ENCODE peak calls at places on chromosomes 12 and 14, in eight cellular contexts. A, F, S, Q, W, K, U and E are unnamed samples. For H3K36me3, the result is how much of the 10 kb centered on the place peaks cover.

GRCh38 chr12:91877461-91878230 is 268.0 kb downstream of the BTG1 start:
- DNase-seq in A (no peak), F (no peak), S (no peak), Q (no peak), W (no peak), K (no peak), U (no peak), E (no peak)

GRCh38 chr14:55019968-55020554 is 6.8 kb downstream of the WDHD1 start:
- DNase-seq in A (no peak), F (no peak), S (no peak), Q (no peak), W (no peak), K (no peak), U (no peak), E (peak)

GRCh38 chr14:95047754-95048153 is 109.6 kb downstream of the DICER1 start:
- DNase-seq in A (no peak), F (no peak), S (no peak), Q (no peak), W (no peak), K (no peak), U (no peak), E (no peak)

GRCh38 chr12:25242981-25243764 is 7.6 kb downstream of the KRAS start:
- DNase-seq in A (no peak), F (no peak), S (no peak), Q (no peak), W (no peak), K (no peak), U (no peak), E (peak)

GRCh38 chr12:94377599-94377998 is 82.1 kb downstream of the CEP83 start:
- DNase-seq in A (no peak), F (no peak), S (no peak), Q (no peak), W (no peak), K (no peak), U (no peak), E (no peak)

GRCh38 chr12:129312048-129312447 is 458.8 kb downstream of the GLT1D1 start:
- DNase-seq in A (no peak), F (peak), S (no peak), Q (peak), W (no peak), K (no peak), U (no peak), E (no peak)

GRCh38 chr12:119630962-119631550 is 36.9 kb upstream of the PRKAB1 start:
- DNase-seq in A (no peak), F (no peak), S (no peak), Q (no peak), W (no peak), K (no peak), U (no peak), E (no peak)

GRCh38 chr12:3686463-3686862 is 66.4 kb downstream of the CRACR2A start:
- DNase-seq in A (no peak), F (no peak), S (no peak), Q (no peak), W (no peak), K (no peak), U (no peak), E (no peak)

GRCh38 chr12:12718853-12719252 is 1.7 kb downstream of the CDKN1B start:
- DNase-seq in A (peak), F (peak), S (peak), Q (peak), W (no peak), K (peak), U (no peak), E (peak)

GRCh38 chr14:47710581-47710980 is 35.2 kb upstream of the MDGA2 start:
- DNase-seq in A (no peak), F (no peak), S (peak), Q (no peak), W (no peak), K (no peak), U (no peak), E (no peak)

GRCh38 chr14:26130690-26131089 is 467.1 kb downstream of the NOVA1 start:
- DNase-seq in A (no peak), F (no peak), S (no peak), Q (no peak), W (no peak), K (no peak), U (no peak), E (no peak)

GRCh38 chr14:89747146-89747545 is 207.4 kb downstream of the EFCAB11 start:
- DNase-seq in A (no peak), F (no peak), S (no peak), Q (no peak), W (no peak), K (no peak), U (no peak), E (no peak)

GRCh38 chr12:31859232-31859977 is 99.8 kb upstream of the RESF1 start:
- DNase-seq in A (peak), F (no peak), S (no peak), Q (no peak), W (no peak), K (no peak), U (no peak), E (no peak)

GRCh38 chr12:23930599-23930998 is 18.9 kb downstream of the SOX5 start:
- DNase-seq in A (no peak), F (no peak), S (no peak), Q (no peak), W (no peak), K (no peak), U (no peak), E (no peak)

GRCh38 chr12:23929906-23930305 is 19.6 kb downstream of the SOX5 start:
- DNase-seq in A (no peak), F (no peak), S (no peak), Q (no peak), W (no peak), K (no peak), U (no peak), E (no peak)

GRCh38 chr12:23931176-23931575 is 18.3 kb downstream of the SOX5 start:
- DNase-seq in A (no peak), F (no peak), S (no peak), Q (no peak), W (no peak), K (no peak), U (no peak), E (no peak)

GRCh38 chr12:23927907-23928306 is 21.6 kb downstream of the SOX5 start:
- DNase-seq in A (no peak), F (peak), S (no peak), Q (no peak), W (no peak), K (no peak), U (no peak), E (no peak)
- H3K36me3 ChIP-seq in A (under half), F (under half), S (under half), Q (under half), W (under half), K (under half), U (under half), E (under half)

DNA sequence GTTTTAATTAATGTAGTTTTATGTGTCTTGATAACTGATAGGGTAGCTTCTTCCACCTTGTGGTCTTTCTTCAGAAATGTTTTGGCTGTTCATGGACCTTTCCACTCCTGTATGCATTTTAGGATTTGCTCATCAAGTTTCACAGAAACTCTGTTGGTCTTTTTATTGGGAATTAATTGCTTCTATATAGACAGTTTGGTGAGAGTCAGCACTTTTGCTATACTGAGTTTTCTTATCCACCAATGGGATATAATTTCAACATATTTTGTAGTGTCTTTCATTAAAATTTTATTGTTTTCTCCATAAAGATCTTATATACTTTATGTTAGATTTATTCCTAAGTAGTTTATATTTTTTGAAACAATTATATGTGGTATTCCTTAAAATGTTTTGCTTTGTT is 7.8 kb downstream of the GOLGA5 start:
- DNase-seq in A (no peak), F (no peak), S (no peak), Q (no peak), W (no peak), K (no peak), U (no peak), E (no peak)
- H3K4me3 ChIP-seq in A (no peak), F (no peak), S (no peak), Q (no peak), W (no peak), K (no peak), U (no peak), E (peak)

GRCh38 chr12:15721716-15722115 is 67.5 kb downstream of the EPS8 start:
- DNase-seq in A (no peak), F (no peak), S (no peak), Q (no peak), W (no peak), K (no peak), U (no peak), E (peak)
- TF ChIP-seq EZH2phosphoT487 in A (no peak), F (no peak), S (no peak), Q (no peak), W (no peak), K (no peak), U (no peak), E (no peak)

DNA sequence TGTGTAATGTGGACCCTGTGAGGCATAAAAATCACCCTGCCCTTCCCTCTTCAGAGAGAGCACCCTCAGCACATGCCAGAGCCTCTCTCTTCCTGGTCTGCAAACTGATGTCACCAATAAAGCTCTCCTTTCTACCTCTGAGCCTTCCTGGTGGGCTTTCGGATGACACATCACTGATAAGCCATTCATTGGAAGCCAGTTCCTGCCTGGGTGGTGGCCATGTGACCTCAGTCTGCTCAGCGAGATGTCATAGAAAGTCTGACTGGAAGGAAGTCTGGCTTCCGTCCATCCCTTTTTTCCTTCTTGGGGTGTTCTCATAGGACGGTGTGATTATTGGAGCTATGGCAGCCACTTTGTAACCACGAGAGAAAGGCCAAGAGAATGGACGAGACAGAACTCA is 95.7 kb downstream of the PIWIL1 start:
- DNase-seq in A (no peak), F (no peak), S (no peak), Q (no peak), W (no peak), K (no peak), U (no peak), E (no peak)
- H3K36me3 ChIP-seq in A (under half), F (under half), S (under half), Q (under half), W (under half), K (under half), U (under half), E (under half)